ENCODE peak calls at places on chromosomes 13 and 19, in four cellular contexts. S, C, V and X are unnamed samples. For H3K4me1, the result is how much of the 10 kb centered on the place peaks cover.

GRCh38 chr19:1288528-1289394 is 3.1 kb downstream of the EFNA2 start:
- DNase-seq in S (peak), C (no peak), V (no peak), X (no peak)

GRCh38 chr13:97809576-97809975 is 143.9 kb upstream of the IPO5 start:
- DNase-seq in S (no peak), C (peak), V (peak), X (no peak)

GRCh38 chr19:20279516-20279915 is 112.5 kb downstream of the ZNF486 start:
- DNase-seq in S (no peak), V (no peak), C (no peak), X (no peak)

GRCh38 chr13:104098421-104098820 is 1032.2 kb upstream of the SLC10A2 start:
- DNase-seq in C (peak), V (peak), S (no peak), X (no peak)

GRCh38 chr19:29687244-29687896 is 22.1 kb downstream of the PLEKHF1 start:
- DNase-seq in C (peak), S (peak), V (peak), X (no peak)

GRCh38 chr13:44854264-44855060 is 134.8 kb downstream of the NUFIP1 start:
- DNase-seq in S (no peak), C (no peak), V (no peak), X (peak)

GRCh38 chr13:99656843-99657506 is 155.7 kb downstream of the TM9SF2 start:
- DNase-seq in S (no peak), V (no peak), C (no peak), X (no peak)

GRCh38 chr19:48372904-48373303 is 8.7 kb downstream of the SYNGR4 start:
- DNase-seq in V (peak), C (no peak), S (no peak), X (no peak)

GRCh38 chr13:109074853-109075252 is 445.4 kb downstream of the MYO16 start:
- DNase-seq in V (no peak), S (no peak), C (no peak), X (no peak)

GRCh38 chr13:35927554-35927953 is 203.6 kb downstream of the DCLK1 start:
- DNase-seq in C (peak), V (peak), S (no peak), X (no peak)

GRCh38 chr13:83618966-83619365 is 263.3 kb downstream of the SLITRK1 start:
- DNase-seq in S (no peak), C (peak), V (peak), X (no peak)

GRCh38 chr13:27334774-27335490 is 64.3 kb downstream of the RASL11A start:
- DNase-seq in C (no peak), V (peak), S (no peak), X (no peak)

GRCh38 chr13:50282016-50282415 is 266.8 kb downstream of the KCNRG start:
- DNase-seq in C (no peak), S (no peak), V (no peak), X (no peak)

GRCh38 chr19:10269333-10270179 is 1.4 kb upstream of the ICAM1 start:
- DNase-seq in S (peak), C (peak), V (peak), X (peak)

GRCh38 chr13:101289764-101290163 is 126.5 kb downstream of the NALCN start:
- DNase-seq in V (peak), C (peak), S (no peak), X (no peak)

GRCh38 chr19:33476151-33476707 is 45.4 kb downstream of the PEPD start:
- DNase-seq in S (peak), V (no peak), C (no peak), X (peak)
- H3K4me1 ChIP-seq in S (under half), V (under half), C (under half), X (under half)

DNA sequence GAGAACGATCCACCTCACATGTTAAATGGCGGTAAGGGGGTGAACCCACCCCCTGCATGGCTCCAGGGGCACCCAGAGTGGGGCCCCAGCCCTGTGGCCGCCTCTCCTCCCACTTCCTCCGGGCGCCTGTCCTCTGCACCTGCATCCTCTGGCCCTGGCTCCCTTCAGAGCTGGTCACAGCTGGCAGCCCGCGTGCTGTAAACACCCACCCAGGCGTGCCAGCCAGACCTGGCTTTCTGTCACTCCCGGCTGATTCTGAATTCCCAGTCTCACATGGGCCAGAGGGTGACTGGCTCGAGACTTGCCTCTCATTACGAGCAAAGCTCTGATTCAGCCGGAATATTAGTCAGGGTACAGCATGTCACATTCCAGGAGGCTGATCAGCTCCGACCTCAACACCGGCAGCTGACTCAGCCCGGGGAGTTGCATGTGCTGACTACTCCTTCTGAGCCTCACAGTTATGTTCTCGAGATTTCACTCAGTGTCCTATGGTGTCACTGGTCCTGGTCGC is 75.1 kb downstream of the GNG7 start:
- DNase-seq in S (peak), V (peak), C (peak), X (peak)
- H3K4me3 ChIP-seq in S (no peak), V (no peak), C (no peak), X (no peak)

GRCh38 chr19:49953376-49953775 is 7.6 kb downstream of the SIGLEC11 start:
- DNase-seq in C (no peak), V (no peak), S (no peak), X (no peak)

GRCh38 chr19:49954092-49954825 is 6.7 kb downstream of the SIGLEC11 start:
- DNase-seq in S (peak), C (peak), V (no peak), X (no peak)

GRCh38 chr19:49957262-49957915 is 3.6 kb downstream of the SIGLEC11 start:
- DNase-seq in V (no peak), S (peak), C (no peak), X (no peak)

GRCh38 chr19:49954933-49955332 is 6.0 kb downstream of the SIGLEC11 start:
- DNase-seq in C (no peak), V (no peak), S (peak), X (no peak)

DNA sequence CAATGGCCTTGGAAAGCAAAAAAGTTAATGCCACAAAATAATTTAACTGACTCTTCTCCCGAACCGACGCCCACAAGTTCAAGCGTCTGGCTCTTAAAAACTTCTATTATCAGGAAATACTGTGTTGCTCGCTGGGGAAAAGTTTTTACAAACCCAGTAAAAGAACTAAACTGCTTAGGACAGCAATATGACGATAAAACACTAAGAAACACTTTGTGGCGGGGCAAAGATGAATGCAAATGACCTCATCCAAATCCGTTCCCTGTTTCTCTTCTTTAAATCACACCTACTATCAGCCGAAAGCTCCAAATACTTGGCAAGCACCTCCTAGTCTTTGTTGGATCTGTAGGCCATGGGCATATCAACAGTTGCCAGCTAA is 4.9 kb downstream of the SIGLEC11 start:
- DNase-seq in V (no peak), S (no peak), C (no peak), X (no peak)
- H3K4me1 ChIP-seq in V (under half), S (under half), C (under half), X (under half)

GRCh38 chr19:35783469-35784400 is 8.4 kb downstream of the ARHGAP33 start:
- DNase-seq in S (peak), C (no peak), V (no peak), X (no peak)
- H3K4me3 ChIP-seq in S (no peak), C (no peak), V (no peak), X (no peak)